ENCODE peak calls at places on chromosomes 13 and 19, in seven cellular contexts. A, W, Q, U, K, N and I are unnamed samples.

GRCh38 chr13:24943136-24943535 is 152.8 kb upstream of the PABPC3 start:
- DNase-seq in A (no peak), W (no peak), Q (no peak), U (no peak), K (no peak), N (no peak), I (no peak)

GRCh38 chr19:33628921-33629825 is 7.4 kb downstream of the CHST8 start:
- DNase-seq in A (no peak), W (no peak), Q (no peak), U (no peak), K (no peak), N (no peak), I (no peak)

GRCh38 chr19:53916004-53916403 is 6.9 kb downstream of the CACNG7 start:
- DNase-seq in A (no peak), W (no peak), Q (no peak), U (no peak), K (no peak), N (no peak), I (no peak)

GRCh38 chr13:33188093-33188882 is 97.3 kb downstream of the STARD13 start:
- DNase-seq in A (no peak), W (no peak), Q (no peak), U (no peak), K (no peak), N (no peak), I (no peak)

GRCh38 chr13:113369881-113370280 is 6.0 kb upstream of the GRTP1 start:
- DNase-seq in A (peak), W (no peak), Q (no peak), U (no peak), K (no peak), N (peak), I (no peak)

GRCh38 chr13:40113644-40114304 is 458.3 kb downstream of the COG6 start:
- DNase-seq in A (no peak), W (no peak), Q (no peak), U (no peak), K (no peak), N (no peak), I (no peak)

GRCh38 chr13:45194081-45194939 is 6.5 kb downstream of the KCTD4 start:
- DNase-seq in A (no peak), W (no peak), Q (peak), U (no peak), K (no peak), N (no peak), I (no peak)

GRCh38 chr13:95833713-95834112 is 156.8 kb downstream of the DNAJC3 start:
- DNase-seq in A (no peak), W (no peak), Q (no peak), U (no peak), K (no peak), N (no peak), I (no peak)

GRCh38 chr19:15562861-15563260 is 52.2 kb upstream of the CYP4F8 start:
- DNase-seq in A (no peak), W (no peak), Q (no peak), U (no peak), K (no peak), N (no peak), I (no peak)

GRCh38 chr13:110116072-110116487 is 190.9 kb downstream of the COL4A1 start:
- DNase-seq in A (peak), W (peak), Q (peak), U (no peak), K (no peak), N (peak), I (peak)
- TF ChIP-seq CTCF in A (peak), W (peak), Q (peak), U (peak), K (peak), N (peak), I (peak)

GRCh38 chr13:97266328-97266727 is 44.2 kb downstream of the MBNL2 start:
- DNase-seq in A (peak), W (peak), Q (no peak), U (no peak), K (no peak), N (no peak), I (no peak)

GRCh38 chr13:97266734-97267417 is 44.7 kb downstream of the MBNL2 start:
- DNase-seq in A (no peak), W (no peak), Q (no peak), U (no peak), K (no peak), N (no peak), I (no peak)

GRCh38 chr13:97269603-97270002 is 47.5 kb downstream of the MBNL2 start:
- DNase-seq in A (no peak), W (no peak), Q (no peak), U (no peak), K (no peak), N (no peak), I (no peak)

GRCh38 chr13:97267418-97268059 is 45.4 kb downstream of the MBNL2 start:
- DNase-seq in A (no peak), W (no peak), Q (no peak), U (no peak), K (no peak), N (no peak), I (no peak)

GRCh38 chr13:97268772-97269171 is 46.6 kb downstream of the MBNL2 start:
- DNase-seq in A (no peak), W (no peak), Q (no peak), U (no peak), K (no peak), N (no peak), I (no peak)
- TF ChIP-seq CTCF in A (no peak), W (peak), Q (peak), U (no peak), K (no peak), N (no peak), I (no peak)

GRCh38 chr19:1055886-1056620 is 10.9 kb upstream of the ARHGAP45 start:
- DNase-seq in A (no peak), W (no peak), Q (no peak), U (no peak), K (no peak), N (no peak), I (no peak)

GRCh38 chr19:1058112-1058511 is 8.9 kb upstream of the ARHGAP45 start:
- DNase-seq in A (no peak), W (no peak), Q (no peak), U (peak), K (no peak), N (no peak), I (no peak)

GRCh38 chr19:1055028-1055425 is 11.9 kb upstream of the ARHGAP45 start:
- DNase-seq in A (no peak), W (no peak), Q (no peak), U (no peak), K (no peak), N (no peak), I (no peak)

GRCh38 chr19:1054102-1055027 is 12.6 kb upstream of the ARHGAP45 start:
- DNase-seq in A (no peak), W (no peak), Q (no peak), U (no peak), K (no peak), N (no peak), I (no peak)

GRCh38 chr19:1057185-1057857 is 9.6 kb upstream of the ARHGAP45 start:
- DNase-seq in A (no peak), W (peak), Q (no peak), U (no peak), K (no peak), N (no peak), I (no peak)
- TF ChIP-seq CTCF in A (peak), W (no peak), Q (no peak), U (peak), K (no peak), N (no peak), I (no peak)

DNA sequence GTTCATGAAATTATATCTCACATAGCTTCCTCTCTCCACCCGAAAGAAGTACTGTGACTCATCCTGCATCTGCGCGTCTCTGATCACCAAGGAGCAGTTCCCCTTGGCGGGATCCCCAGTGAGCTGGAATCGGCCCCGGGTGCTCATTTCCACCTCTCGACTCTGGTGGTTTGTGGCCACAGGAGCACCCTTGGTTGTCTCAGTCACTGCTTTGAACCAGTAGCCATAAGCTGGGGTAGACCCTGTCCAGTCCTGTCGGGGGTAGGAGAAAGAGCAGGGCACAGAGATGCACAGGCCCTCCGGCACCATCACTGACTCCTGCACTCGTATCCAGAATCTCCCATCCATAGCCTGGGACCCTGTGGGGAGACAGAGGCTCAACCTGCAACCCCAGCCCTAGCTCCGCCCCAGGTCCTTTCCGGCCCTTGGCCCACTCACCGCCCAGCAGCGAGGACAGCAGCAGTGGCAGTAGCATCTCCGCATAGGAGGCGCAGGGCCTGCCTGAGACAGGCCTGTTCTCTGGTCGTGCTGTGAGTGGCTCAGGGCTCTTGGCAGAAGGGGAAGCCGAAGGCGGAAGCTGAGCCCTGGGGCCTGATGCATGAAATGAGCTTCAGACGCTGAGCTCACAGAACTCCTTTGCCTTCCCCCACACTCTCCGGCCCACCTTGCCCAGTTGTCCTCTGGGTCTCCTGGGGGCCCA is at the start of gene SIGLEC10:
- DNase-seq in A (peak), W (no peak), Q (no peak), U (peak), K (no peak), N (no peak), I (no peak)
- TF ChIP-seq CTCF in A (no peak), W (no peak), Q (no peak), U (no peak), K (no peak), N (no peak), I (no peak)

GRCh38 chr19:5560156-5560555 is 7.6 kb downstream of the TINCR start:
- DNase-seq in A (no peak), W (no peak), Q (no peak), U (no peak), K (no peak), N (no peak), I (no peak)

GRCh38 chr19:5559804-5560133 is 8.0 kb downstream of the TINCR start:
- DNase-seq in A (no peak), W (no peak), Q (no peak), U (no peak), K (no peak), N (no peak), I (no peak)

GRCh38 chr19:5562280-5562679 is 5.5 kb downstream of the TINCR start:
- DNase-seq in A (no peak), W (no peak), Q (no peak), U (no peak), K (no peak), N (no peak), I (no peak)

GRCh38 chr19:5563008-5563431 is 4.7 kb downstream of the TINCR start:
- DNase-seq in A (no peak), W (no peak), Q (no peak), U (no peak), K (no peak), N (no peak), I (no peak)

DNA sequence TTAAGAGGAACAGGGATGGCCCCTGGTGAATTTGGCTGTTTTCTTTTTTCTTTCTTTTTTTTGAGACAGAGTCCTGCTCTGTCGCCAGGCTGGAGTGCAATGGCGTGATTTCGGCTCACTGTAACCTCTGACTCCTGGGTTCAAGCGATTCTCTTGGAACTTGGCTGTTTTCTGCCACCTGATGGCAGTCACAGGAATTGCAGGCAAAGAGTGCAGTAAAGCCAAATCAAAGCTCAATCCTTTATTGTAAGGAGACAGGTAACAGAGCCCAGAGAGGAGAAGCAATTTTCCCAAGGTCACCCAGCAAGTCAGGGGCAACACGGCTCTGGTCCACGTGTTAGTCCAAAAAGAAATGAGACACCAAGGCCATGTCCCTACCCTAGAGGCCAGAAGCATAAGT is 6.2 kb downstream of the TINCR start:
- DNase-seq in A (no peak), W (no peak), Q (no peak), U (no peak), K (no peak), N (no peak), I (no peak)
- TF ChIP-seq CTCF in A (no peak), W (peak), Q (peak), U (peak), K (no peak), N (peak), I (peak)

DNA sequence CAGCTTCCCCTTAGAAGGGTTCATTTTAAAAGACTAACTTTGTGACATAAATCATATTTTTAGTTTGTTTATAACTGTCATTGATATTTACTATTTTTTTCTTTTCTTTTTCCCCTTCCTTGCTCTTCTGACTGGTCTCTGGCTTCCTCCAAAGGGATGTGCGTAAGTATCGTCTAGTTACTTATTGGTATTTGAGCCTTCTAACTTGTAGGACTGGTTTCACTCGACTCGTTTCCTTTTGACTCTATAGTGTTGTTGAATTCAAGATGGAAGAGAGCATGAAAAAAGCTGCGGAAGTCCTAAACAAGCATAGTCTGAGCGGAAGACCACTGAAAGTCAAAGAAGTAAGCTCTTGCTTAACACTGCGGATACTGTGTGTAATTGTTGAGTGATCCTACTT is 18.6 kb downstream of the HNRNPM start:
- DNase-seq in A (no peak), W (no peak), Q (no peak), U (no peak), K (no peak), N (no peak), I (no peak)
- TF ChIP-seq CTCF in A (no peak), W (no peak), Q (no peak), U (no peak), K (no peak), N (no peak), I (no peak)

GRCh38 chr13:75795274-75795673 is 159.1 kb downstream of the LMO7 start:
- DNase-seq in A (no peak), W (no peak), Q (no peak), U (no peak), K (no peak), N (no peak), I (no peak)
- TF ChIP-seq CTCF in A (no peak), W (no peak), Q (no peak), U (no peak), K (no peak), N (no peak), I (no peak)

DNA sequence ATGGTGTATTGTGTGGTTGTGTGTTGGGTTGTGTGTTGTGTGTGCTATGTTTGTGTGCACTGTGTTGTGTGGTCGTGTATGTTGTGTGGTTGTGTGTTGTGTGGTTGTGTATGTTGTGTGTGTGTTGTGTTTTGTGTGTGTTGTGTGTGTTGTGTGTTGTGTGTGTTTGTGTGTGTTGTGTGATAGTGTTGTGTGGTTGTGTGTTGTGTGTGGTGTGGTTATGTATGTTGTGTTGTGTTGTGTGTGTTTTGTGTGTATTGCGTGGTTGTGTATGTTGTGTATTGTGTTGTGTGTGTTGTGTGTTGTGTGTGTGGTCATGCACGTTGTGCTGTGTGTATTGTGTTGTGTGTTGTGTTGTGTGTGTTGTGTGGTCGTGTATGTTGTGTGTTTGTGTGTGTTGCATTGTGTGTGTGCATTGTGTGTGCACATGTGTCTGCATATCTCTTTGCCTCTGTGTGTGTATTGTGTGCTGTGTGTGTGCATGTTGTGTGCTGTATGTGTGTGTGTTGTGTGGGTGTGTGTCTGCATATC is 2.9 kb downstream of the C3 start:
- DNase-seq in A (no peak), W (no peak), Q (no peak), U (no peak), K (no peak), N (no peak), I (no peak)
- TF ChIP-seq CTCF in A (no peak), W (no peak), Q (no peak), U (no peak), K (no peak), N (no peak), I (no peak)